ENCODE peak calls at places on chromosome 15, in nine cellular contexts. K is heart right ventricle; S is breast epithelium; I is fibroblast of lung; J is CD4-positive, alpha-beta memory T cell; Z is SJSA1; W is prostate gland; O is tibial artery; P is neuronal stem cell. U is an unnamed sample.

GRCh38 chr15:45375836-45376235 is 2.5 kb downstream of the GATM start:
- DNase-seq in Z (no peak), K (no peak), I (no peak), P (no peak), S (no peak), W (no peak), J (no peak), O (no peak), U (no peak)

GRCh38 chr15:25243800-25244097 is 195.1 kb downstream of the UBE3A start:
- DNase-seq in J (no peak), O (peak; percentile 14), I (no peak), S (peak; percentile 19), Z (peak; percentile 23), W (no peak), P (no peak), K (peak; percentile 2), U (peak; percentile 9)

GRCh38 chr15:29055876-29056275 is 170.1 kb downstream of the APBA2 start:
- DNase-seq in K (no peak), I (no peak), S (no peak), O (no peak), W (no peak), Z (no peak), J (no peak), P (no peak), U (no peak)

GRCh38 chr15:70056091-70056680 is 41.5 kb downstream of the TLE3 start:
- DNase-seq in W (no peak), Z (no peak), K (no peak), O (no peak), S (peak; percentile 49), P (no peak), I (no peak), J (no peak), U (no peak)

GRCh38 chr15:74988007-74988800 is 7.2 kb upstream of the SCAMP5 start:
- DNase-seq in K (no peak), O (no peak), W (no peak), J (peak; percentile 15), P (no peak), I (peak; percentile 13), S (no peak), Z (no peak), U (peak; percentile 50)

GRCh38 chr15:41494922-41495735 is 1.5 kb downstream of the ITPKA start:
- DNase-seq in K (no peak), W (no peak), J (peak; percentile 46), O (no peak), S (no peak), P (peak; percentile 32), Z (no peak), I (no peak), U (peak; percentile 66)

GRCh38 chr15:69225355-69226027 is 65.1 kb downstream of the GLCE start:
- DNase-seq in K (no peak), O (no peak), I (peak; percentile 34), Z (no peak), J (no peak), W (no peak), S (no peak), P (no peak), U (no peak)

GRCh38 chr15:99981839-99982658 is 248.8 kb upstream of the LYSMD4 start:
- DNase-seq in S (no peak), I (no peak), Z (no peak), O (no peak), J (no peak), P (no peak), K (no peak), W (no peak), U (no peak)

GRCh38 chr15:28167042-28167441 is 67.9 kb upstream of the OCA2 start:
- DNase-seq in Z (no peak), O (no peak), W (no peak), J (no peak), P (no peak), S (no peak), K (no peak), I (peak; percentile 63), U (no peak)

GRCh38 chr15:37586976-37587375 is 347.5 kb upstream of the TMCO5A start:
- DNase-seq in S (no peak), O (no peak), I (peak; percentile 36), J (no peak), Z (no peak), K (no peak), W (no peak), P (no peak), U (no peak)

GRCh38 chr15:25508369-25509002 is 69.7 kb upstream of the UBE3A start:
- DNase-seq in S (no peak), J (peak; percentile 4), W (no peak), K (no peak), O (no peak), P (peak; percentile 41), Z (no peak), I (peak; percentile 46), U (no peak)

GRCh38 chr15:95202569-95203349 is 971.4 kb downstream of the MCTP2 start:
- DNase-seq in Z (no peak), S (no peak), P (no peak), I (peak; percentile 50), O (no peak), K (no peak), W (no peak), J (no peak), U (no peak)

GRCh38 chr15:73570355-73571032 is 62.7 kb downstream of the NPTN start:
- DNase-seq in S (no peak), W (no peak), O (no peak), I (no peak), K (no peak), P (no peak), Z (no peak), J (no peak), U (no peak)
- H3K36me3 ChIP-seq in S (no peaks in the 10 kb centered on the region), W (no peaks in the 10 kb centered on the region), O (peaks cover 84% of the 10 kb centered on the region), I (peaks cover 9% of the 10 kb centered on the region), K (no peaks in the 10 kb centered on the region), P (peaks cover 93% of the 10 kb centered on the region), Z (peaks cover 88% of the 10 kb centered on the region), J (peaks cover 47% of the 10 kb centered on the region), U (no peaks in the 10 kb centered on the region)

GRCh38 chr15:73685561-73685960 is 1.4 kb downstream of the CD276 start:
- DNase-seq in O (no peak), Z (no peak), J (no peak), S (no peak), P (no peak), K (no peak), I (no peak), W (no peak), U (no peak)

GRCh38 chr15:73683624-73684536 is at the start of gene CD276:
- DNase-seq in I (peak; percentile 76), Z (peak; percentile 79), O (peak; percentile 78), S (peak; percentile 61), K (peak; percentile 85), P (peak; percentile 80), W (peak; percentile 61), J (peak; percentile 5), U (peak; percentile 82)

GRCh38 chr15:73685981-73686380 is 1.8 kb downstream of the CD276 start:
- DNase-seq in P (no peak), W (no peak), I (no peak), J (no peak), S (no peak), Z (no peak), K (no peak), O (no peak), U (no peak)

GRCh38 chr15:73688455-73688854 is 4.3 kb downstream of the CD276 start:
- DNase-seq in J (no peak), S (no peak), P (no peak), O (no peak), I (peak; percentile 47), K (no peak), Z (no peak), W (no peak), U (no peak)

DNA sequence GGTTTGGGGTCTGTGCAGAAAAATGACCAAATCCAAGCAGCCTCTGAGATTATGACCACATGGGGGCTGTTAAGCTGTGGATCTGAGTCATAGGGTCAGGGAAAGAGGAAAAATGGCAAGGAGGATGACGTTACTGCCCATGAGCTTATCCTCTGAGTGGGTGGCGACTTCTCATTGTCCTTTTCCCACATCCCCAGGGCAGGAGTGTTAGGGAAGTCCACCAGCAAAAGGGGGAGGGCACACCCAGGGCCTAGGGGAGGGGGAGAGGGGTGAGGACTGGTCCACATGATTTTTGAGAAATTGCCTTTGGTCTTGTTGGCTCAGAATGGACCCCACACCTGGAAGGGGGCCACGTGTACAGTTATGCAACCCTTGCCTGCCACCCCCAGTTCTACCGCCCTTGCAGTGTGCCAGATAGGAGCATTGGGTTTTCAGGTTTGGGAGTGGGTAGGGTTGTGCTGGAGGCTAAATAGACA is 2.6 kb downstream of the CD276 start:
- DNase-seq in S (no peak), W (no peak), Z (peak; percentile 86), P (no peak), I (peak; percentile 95), O (peak; percentile 53), K (no peak), J (no peak), U (no peak)
- H3K4me1 ChIP-seq in S (peaks cover 10% of the 10 kb centered on the region), W (no peaks in the 10 kb centered on the region), Z (peaks cover 70% of the 10 kb centered on the region), P (peaks cover 36% of the 10 kb centered on the region), I (peaks cover 50% of the 10 kb centered on the region), O (peaks cover 52% of the 10 kb centered on the region), K (peaks cover 47% of the 10 kb centered on the region), J (peaks cover 13% of the 10 kb centered on the region), U (no peaks in the 10 kb centered on the region)

GRCh38 chr15:78002996-78003395 is 74.5 kb downstream of the TBC1D2B start:
- DNase-seq in W (no peak), Z (no peak), I (no peak), S (no peak), K (no peak), J (no peak), O (no peak), P (no peak), U (no peak)

GRCh38 chr15:78001656-78002055 is 75.9 kb downstream of the TBC1D2B start:
- DNase-seq in P (no peak), W (no peak), I (no peak), O (no peak), J (no peak), S (no peak), Z (no peak), K (no peak), U (no peak)

GRCh38 chr15:77999486-77999885 is 78.0 kb downstream of the TBC1D2B start:
- DNase-seq in Z (no peak), K (no peak), J (no peak), P (no peak), O (no peak), W (no peak), S (no peak), I (no peak), U (no peak)

GRCh38 chr15:78000089-78000926 is 77.2 kb downstream of the TBC1D2B start:
- DNase-seq in K (peak; percentile 74), P (peak; percentile 79), O (no peak), Z (peak; percentile 64), W (peak; percentile 85), J (peak; percentile 80), I (peak; percentile 51), S (no peak), U (peak; percentile 93)

DNA sequence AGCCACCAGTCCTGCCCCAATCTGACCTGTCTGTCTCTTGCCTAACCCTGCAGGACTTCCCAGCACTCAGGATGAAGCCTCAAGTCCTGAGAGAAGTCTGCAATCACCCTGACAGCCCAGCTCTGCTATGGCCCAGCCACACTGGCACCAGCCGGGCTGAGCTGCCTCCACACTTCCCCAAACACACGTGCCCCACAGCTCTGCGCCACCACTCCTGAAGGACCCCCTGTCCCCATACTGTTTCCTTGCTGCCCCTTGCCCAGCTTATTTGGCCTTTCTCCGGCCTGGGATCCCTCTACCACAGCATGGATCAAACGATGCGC is 76.6 kb downstream of the TBC1D2B start:
- DNase-seq in O (no peak), K (no peak), J (no peak), Z (no peak), W (no peak), P (no peak), S (no peak), I (no peak), U (no peak)
- H3K27ac ChIP-seq in O (no peak overlapping the region), K (no peak overlapping the region), J (no peak overlapping the region), Z (no peak overlapping the region), W (no peak overlapping the region), P (no peak overlapping the region), S (peak overlapping the region; percentile 33), I (no peak overlapping the region), U (no peak overlapping the region)

GRCh38 chr15:93020976-93021772 is 67.8 kb downstream of the RGMA start:
- DNase-seq in P (no peak), I (no peak), K (no peak), J (no peak), S (no peak), O (no peak), Z (no peak), W (no peak), U (no peak)
- H3K36me3 ChIP-seq in P (peaks cover 99% of the 10 kb centered on the region), I (peaks cover 36% of the 10 kb centered on the region), K (no peaks in the 10 kb centered on the region), J (peaks cover 89% of the 10 kb centered on the region), S (peaks cover 32% of the 10 kb centered on the region), O (peaks cover 96% of the 10 kb centered on the region), Z (peaks cover 96% of the 10 kb centered on the region), W (peaks cover 9% of the 10 kb centered on the region), U (peaks cover 21% of the 10 kb centered on the region)

U was measured in colonic mucosa.